ENCODE peak calls at places on chromosomes 13 and 19, in five cellular contexts. One of them, this sample, is unnamed.

GRCh38 chr19:18464646-18465045 is 26.7 kb upstream of the ISYNA1 start:
- DNase-seq in uterus: peak
- DNase-seq in A549: no peak
- DNase-seq in heart left ventricle: peak
- DNase-seq in left ventricle myocardium inferior: peak
- DNase-seq in this sample: no peak

GRCh38 chr13:41802684-41803554 is 158.0 kb downstream of the VWA8 start:
- DNase-seq in uterus: no peak
- DNase-seq in A549: no peak
- DNase-seq in heart left ventricle: no peak
- DNase-seq in left ventricle myocardium inferior: no peak
- DNase-seq in this sample: peak

GRCh38 chr19:58519087-58519354 is 589 bp downstream of the ZBTB45 start:
- DNase-seq in uterus: peak
- DNase-seq in A549: peak
- DNase-seq in heart left ventricle: peak
- DNase-seq in left ventricle myocardium inferior: peak
- DNase-seq in this sample: peak

GRCh38 chr13:39963612-39964011 is 308.1 kb downstream of the COG6 start:
- DNase-seq in uterus: no peak
- DNase-seq in A549: no peak
- DNase-seq in heart left ventricle: no peak
- DNase-seq in left ventricle myocardium inferior: no peak
- DNase-seq in this sample: no peak

GRCh38 chr13:86269511-86269910 is 470.3 kb upstream of the SLITRK6 start:
- DNase-seq in uterus: no peak
- DNase-seq in A549: no peak
- DNase-seq in heart left ventricle: no peak
- DNase-seq in left ventricle myocardium inferior: no peak
- DNase-seq in this sample: no peak

GRCh38 chr19:39765091-39766076 is 13.3 kb upstream of the LEUTX start:
- DNase-seq in uterus: peak
- DNase-seq in A549: peak
- DNase-seq in heart left ventricle: peak
- DNase-seq in left ventricle myocardium inferior: no peak
- DNase-seq in this sample: peak

GRCh38 chr19:7921955-7922840 is 2.1 kb downstream of the SNAPC2 start:
- DNase-seq in uterus: no peak
- DNase-seq in A549: no peak
- DNase-seq in heart left ventricle: no peak
- DNase-seq in left ventricle myocardium inferior: no peak
- DNase-seq in this sample: no peak

GRCh38 chr13:51539887-51540286 is 44.4 kb upstream of the WDFY2 start:
- DNase-seq in uterus: no peak
- DNase-seq in A549: no peak
- DNase-seq in heart left ventricle: no peak
- DNase-seq in left ventricle myocardium inferior: no peak
- DNase-seq in this sample: no peak

GRCh38 chr19:18839465-18840287 is 7.9 kb downstream of the UPF1 start:
- DNase-seq in uterus: no peak
- DNase-seq in A549: no peak
- DNase-seq in heart left ventricle: no peak
- DNase-seq in left ventricle myocardium inferior: no peak
- DNase-seq in this sample: no peak

GRCh38 chr13:97834255-97834654 is 119.2 kb upstream of the IPO5 start:
- DNase-seq in uterus: no peak
- DNase-seq in A549: no peak
- DNase-seq in heart left ventricle: no peak
- DNase-seq in left ventricle myocardium inferior: no peak
- DNase-seq in this sample: no peak

GRCh38 chr13:39930544-39931444 is 275.3 kb downstream of the COG6 start:
- DNase-seq in uterus: no peak
- DNase-seq in A549: no peak
- DNase-seq in heart left ventricle: no peak
- DNase-seq in left ventricle myocardium inferior: no peak
- DNase-seq in this sample: no peak

GRCh38 chr19:53007200-53008054 is 6.3 kb upstream of the ERVV-1 start:
- DNase-seq in uterus: no peak
- DNase-seq in A549: no peak
- DNase-seq in heart left ventricle: no peak
- DNase-seq in left ventricle myocardium inferior: no peak
- DNase-seq in this sample: no peak

GRCh38 chr13:99190147-99190985 is 10.3 kb upstream of the UBAC2 start:
- DNase-seq in uterus: no peak
- DNase-seq in A549: no peak
- DNase-seq in heart left ventricle: no peak
- DNase-seq in left ventricle myocardium inferior: no peak
- DNase-seq in this sample: no peak

GRCh38 chr13:113849546-113849945 is 14.3 kb downstream of the GAS6 start:
- DNase-seq in uterus: no peak
- DNase-seq in A549: no peak
- DNase-seq in heart left ventricle: no peak
- DNase-seq in left ventricle myocardium inferior: no peak
- DNase-seq in this sample: peak

GRCh38 chr19:28956971-28957370 is 256.0 kb downstream of the UQCRFS1 start:
- DNase-seq in uterus: no peak
- DNase-seq in A549: no peak
- DNase-seq in heart left ventricle: no peak
- DNase-seq in left ventricle myocardium inferior: no peak
- DNase-seq in this sample: no peak

GRCh38 chr19:793775-794174 is 3.5 kb upstream of the PTBP1 start:
- DNase-seq in uterus: no peak
- DNase-seq in A549: no peak
- DNase-seq in heart left ventricle: no peak
- DNase-seq in left ventricle myocardium inferior: no peak
- DNase-seq in this sample: no peak

GRCh38 chr19:40424637-40425449 is 949 bp downstream of the SERTAD1 start:
- DNase-seq in uterus: no peak
- DNase-seq in A549: no peak
- DNase-seq in heart left ventricle: no peak
- DNase-seq in left ventricle myocardium inferior: no peak
- DNase-seq in this sample: no peak

GRCh38 chr13:45447050-45447661 is 17.6 kb upstream of the COG3 start:
- DNase-seq in uterus: no peak
- DNase-seq in A549: no peak
- DNase-seq in heart left ventricle: no peak
- DNase-seq in left ventricle myocardium inferior: no peak
- DNase-seq in this sample: no peak
- H3K27ac ChIP-seq in uterus: no peak
- H3K27ac ChIP-seq in A549: no peak
- H3K27ac ChIP-seq in heart left ventricle: no peak
- H3K27ac ChIP-seq in left ventricle myocardium inferior: no peak
- H3K27ac ChIP-seq in this sample: no peak

DNA sequence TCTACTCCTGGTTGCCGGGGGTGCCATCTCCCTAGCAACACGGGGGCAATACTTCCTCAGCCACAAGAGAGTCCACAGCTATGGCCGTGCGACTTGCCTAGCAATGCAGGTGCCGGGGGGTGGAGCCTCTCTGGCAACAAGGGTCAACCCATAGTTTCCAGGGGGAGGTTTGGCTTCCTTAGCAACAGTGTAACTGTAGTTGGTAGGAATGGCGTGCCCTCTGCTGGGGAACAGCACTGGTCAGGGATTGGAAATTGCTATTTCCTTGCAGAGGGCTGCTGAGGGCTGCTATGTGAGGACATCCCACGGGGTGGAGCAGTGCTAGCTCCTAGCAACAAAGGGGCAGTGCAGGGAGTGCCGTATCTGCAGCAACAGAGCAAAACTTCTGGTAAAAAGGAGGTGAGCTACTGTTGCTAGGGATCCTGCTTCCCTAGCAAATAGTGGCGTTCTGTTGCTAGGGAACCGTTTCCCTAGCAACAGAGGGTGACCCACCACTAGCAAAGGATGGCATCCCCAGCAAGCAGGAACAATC is 7.0 kb upstream of the TMC4 start:
- DNase-seq in uterus: no peak
- DNase-seq in A549: no peak
- DNase-seq in heart left ventricle: no peak
- DNase-seq in left ventricle myocardium inferior: no peak
- DNase-seq in this sample: no peak
- TF ChIP-seq CTCF in uterus: no peak
- TF ChIP-seq CTCF in A549: peak
- TF ChIP-seq CTCF in heart left ventricle: no peak
- TF ChIP-seq CTCF in left ventricle myocardium inferior: peak
- TF ChIP-seq CTCF in this sample: no peak

DNA sequence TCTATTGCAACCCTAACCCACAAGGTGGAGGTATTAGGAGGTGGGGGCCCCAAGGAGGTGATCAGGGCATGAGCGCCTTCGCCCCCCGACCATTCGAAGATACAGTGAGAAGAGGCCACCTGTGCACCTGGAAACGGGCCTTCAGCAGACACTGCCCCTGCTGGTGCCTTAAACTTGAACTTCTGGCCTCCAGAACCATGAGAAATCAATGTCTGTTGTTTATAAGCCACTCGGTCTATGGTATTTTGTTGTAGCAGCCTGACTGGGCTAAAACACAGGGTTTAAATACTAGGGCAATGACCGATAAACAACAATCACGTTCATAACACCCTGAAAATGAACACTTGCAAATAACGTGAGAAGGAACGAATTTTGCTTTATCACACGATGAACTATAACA is 85.2 kb upstream of the USP29 start:
- DNase-seq in uterus: no peak
- DNase-seq in A549: no peak
- DNase-seq in heart left ventricle: no peak
- DNase-seq in left ventricle myocardium inferior: no peak
- DNase-seq in this sample: no peak
- H3K27ac ChIP-seq in uterus: no peak
- H3K27ac ChIP-seq in A549: no peak
- H3K27ac ChIP-seq in heart left ventricle: no peak
- H3K27ac ChIP-seq in left ventricle myocardium inferior: no peak
- H3K27ac ChIP-seq in this sample: no peak

GRCh38 chr19:17327654-17328516 is 6.8 kb downstream of the ANO8 start:
- DNase-seq in uterus: peak
- DNase-seq in A549: no peak
- DNase-seq in heart left ventricle: no peak
- DNase-seq in left ventricle myocardium inferior: no peak
- DNase-seq in this sample: peak
- TF ChIP-seq CTCF in uterus: peak
- TF ChIP-seq CTCF in A549: no peak
- TF ChIP-seq CTCF in heart left ventricle: no peak
- TF ChIP-seq CTCF in left ventricle myocardium inferior: no peak
- TF ChIP-seq CTCF in this sample: no peak

GRCh38 chr13:75055296-75055695 is 426.7 kb downstream of the TBC1D4 start:
- DNase-seq in uterus: no peak
- DNase-seq in A549: no peak
- DNase-seq in heart left ventricle: no peak
- DNase-seq in left ventricle myocardium inferior: no peak
- DNase-seq in this sample: no peak

GRCh38 chr13:75049936-75050335 is 432.0 kb downstream of the TBC1D4 start:
- DNase-seq in uterus: no peak
- DNase-seq in A549: no peak
- DNase-seq in heart left ventricle: no peak
- DNase-seq in left ventricle myocardium inferior: no peak
- DNase-seq in this sample: no peak

GRCh38 chr13:75052616-75053015 is 429.4 kb downstream of the TBC1D4 start:
- DNase-seq in uterus: no peak
- DNase-seq in A549: no peak
- DNase-seq in heart left ventricle: no peak
- DNase-seq in left ventricle myocardium inferior: no peak
- DNase-seq in this sample: no peak

DNA sequence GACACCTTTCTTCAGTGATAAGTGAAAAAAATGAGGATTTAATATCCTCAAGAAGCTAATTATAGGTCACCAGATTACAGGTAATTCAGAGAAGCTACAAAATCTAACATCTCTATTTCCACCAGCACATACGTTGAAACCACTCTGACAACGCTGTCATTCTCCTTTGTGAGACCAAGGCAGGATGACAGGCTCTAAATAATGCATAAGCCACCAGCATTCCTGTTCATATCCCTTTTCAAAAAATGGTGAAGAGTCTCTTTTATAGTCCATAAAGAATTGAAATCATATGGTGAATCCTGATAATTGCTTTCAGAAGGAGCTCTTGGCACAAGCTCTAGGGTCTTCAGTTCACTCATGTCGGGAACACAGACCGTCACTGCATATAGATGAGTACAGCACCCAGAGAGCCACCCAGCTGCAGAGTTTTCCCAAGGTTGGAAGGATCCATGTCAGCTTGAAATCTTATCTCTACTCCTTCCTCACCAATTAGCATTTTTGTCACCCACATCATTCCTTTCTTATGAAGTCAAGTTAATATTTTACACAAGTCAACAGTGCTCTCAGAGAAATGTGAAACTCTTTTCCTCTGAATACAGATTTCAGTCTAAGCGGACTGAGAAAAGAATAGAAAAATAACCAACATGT is 431.4 kb downstream of the TBC1D4 start:
- DNase-seq in uterus: no peak
- DNase-seq in A549: no peak
- DNase-seq in heart left ventricle: no peak
- DNase-seq in left ventricle myocardium inferior: no peak
- DNase-seq in this sample: no peak
- H3K27ac ChIP-seq in uterus: no peak
- H3K27ac ChIP-seq in A549: no peak
- H3K27ac ChIP-seq in heart left ventricle: no peak
- H3K27ac ChIP-seq in left ventricle myocardium inferior: no peak
- H3K27ac ChIP-seq in this sample: no peak

GRCh38 chr19:49892716-49893115 is 4.0 kb downstream of the IL4I1 start:
- DNase-seq in uterus: no peak
- DNase-seq in A549: no peak
- DNase-seq in heart left ventricle: no peak
- DNase-seq in left ventricle myocardium inferior: no peak
- DNase-seq in this sample: no peak

GRCh38 chr19:49891393-49891792 is 5.3 kb downstream of the IL4I1 start:
- DNase-seq in uterus: no peak
- DNase-seq in A549: no peak
- DNase-seq in heart left ventricle: no peak
- DNase-seq in left ventricle myocardium inferior: no peak
- DNase-seq in this sample: no peak

GRCh38 chr19:49889687-49890348 is 6.9 kb downstream of the IL4I1 start:
- DNase-seq in uterus: peak
- DNase-seq in A549: peak
- DNase-seq in heart left ventricle: peak
- DNase-seq in left ventricle myocardium inferior: peak
- DNase-seq in this sample: no peak

GRCh38 chr19:49889038-49889686 is 7.5 kb downstream of the IL4I1 start:
- DNase-seq in uterus: no peak
- DNase-seq in A549: no peak
- DNase-seq in heart left ventricle: no peak
- DNase-seq in left ventricle myocardium inferior: no peak
- DNase-seq in this sample: no peak

GRCh38 chr19:49890349-49891311 is 6.1 kb downstream of the IL4I1 start:
- DNase-seq in uterus: no peak
- DNase-seq in A549: peak
- DNase-seq in heart left ventricle: no peak
- DNase-seq in left ventricle myocardium inferior: no peak
- DNase-seq in this sample: peak
- TF ChIP-seq CTCF in uterus: no peak
- TF ChIP-seq CTCF in A549: peak
- TF ChIP-seq CTCF in heart left ventricle: no peak
- TF ChIP-seq CTCF in left ventricle myocardium inferior: peak
- TF ChIP-seq CTCF in this sample: peak

This sample was measured in RWPE1.